ENCODE peak calls at places on chromosomes 12 and 14, in ten cellular contexts. U is heart left ventricle, M is PC-3, Y is HCT116, O is testis, F is stomach, H is ascending aorta, V is cardiac muscle cell, R is endothelial cell of umbilical vein, A is lower lobe of right lung. J is an unnamed sample.

GRCh38 chr14:22919601-22919921 is 612 bp upstream of the RBM23 start:
- DNase-seq in Y (no peak), M (no peak), H (no peak), A (no peak), U (no peak), V (no peak), F (no peak), O (no peak), R (no peak), J (no peak)

GRCh38 chr12:52977195-52977594 is 28.3 kb downstream of the KRT18 start:
- DNase-seq in H (no peak), M (no peak), R (no peak), O (no peak), V (no peak), F (no peak), Y (no peak), U (no peak), A (no peak), J (peak; percentile 45)

GRCh38 chr12:82174936-82175335 is 183.3 kb downstream of the CCDC59 start:
- DNase-seq in R (no peak), O (no peak), V (no peak), Y (no peak), H (no peak), A (no peak), F (no peak), M (no peak), U (no peak), J (no peak)

GRCh38 chr12:16530268-16530865 is 75.6 kb downstream of the LMO3 start:
- DNase-seq in F (no peak), Y (no peak), R (no peak), M (no peak), V (no peak), A (no peak), O (no peak), U (no peak), H (no peak), J (no peak)

GRCh38 chr14:104602315-104602932 is 2.1 kb downstream of the TMEM179 start:
- DNase-seq in U (no peak), A (no peak), Y (no peak), F (no peak), R (no peak), M (no peak), H (no peak), O (no peak), V (no peak), J (no peak)

GRCh38 chr12:117967043-117967442 is 1.7 kb downstream of the KSR2 start:
- DNase-seq in U (no peak), V (no peak), M (no peak), H (no peak), R (no peak), O (no peak), Y (no peak), F (no peak), A (no peak), J (no peak)

GRCh38 chr12:103969391-103969790 is 3.7 kb downstream of the TDG start:
- DNase-seq in A (no peak), R (no peak), V (no peak), O (no peak), U (no peak), H (no peak), Y (no peak), M (peak; percentile 58), F (no peak), J (no peak)

GRCh38 chr12:105083041-105083440 is 1.2 kb downstream of the ALDH1L2 start:
- DNase-seq in H (no peak), Y (no peak), F (no peak), A (no peak), U (no peak), O (no peak), R (no peak), M (no peak), V (no peak), J (no peak)

GRCh38 chr14:79840068-79840467 is 371.2 kb downstream of the DIO2 start:
- DNase-seq in F (no peak), V (no peak), U (no peak), O (no peak), A (no peak), R (no peak), Y (no peak), H (no peak), M (no peak), J (no peak)

GRCh38 chr12:45615268-45615667 is 114.2 kb upstream of the ARID2 start:
- DNase-seq in F (no peak), M (peak; percentile 95), Y (no peak), U (no peak), R (peak; percentile 80), V (no peak), A (no peak), H (no peak), O (no peak), J (no peak)

GRCh38 chr14:86543531-86543930 is 1013.6 kb downstream of the FLRT2 start:
- DNase-seq in M (no peak), H (no peak), V (peak; percentile 17), R (no peak), O (no peak), A (no peak), F (no peak), Y (no peak), U (no peak), J (no peak)

GRCh38 chr12:55722948-55723347 is 2.8 kb downstream of the RDH5 start:
- DNase-seq in V (no peak), M (no peak), Y (no peak), U (no peak), H (no peak), F (no peak), R (no peak), A (no peak), O (no peak), J (no peak)

GRCh38 chr14:89493406-89493805 is 76.4 kb upstream of the FOXN3 start:
- DNase-seq in A (no peak), U (no peak), H (no peak), V (no peak), M (no peak), O (no peak), R (no peak), F (no peak), Y (no peak), J (no peak)

GRCh38 chr12:48281811-48282210 is 68.9 kb downstream of the ZNF641 start:
- DNase-seq in F (no peak), R (no peak), A (no peak), H (no peak), Y (no peak), M (peak; percentile 77), U (no peak), O (no peak), V (no peak), J (no peak)
- H3K27me3 ChIP-seq in F (no peaks in the 10 kb centered on the region), R (peaks cover under 1% of the 10 kb centered on the region), A (no peaks in the 10 kb centered on the region), H (no peaks in the 10 kb centered on the region), Y (no peaks in the 10 kb centered on the region), M (no peaks in the 10 kb centered on the region), U (no peaks in the 10 kb centered on the region), O (no peaks in the 10 kb centered on the region), V (peaks cover 2% of the 10 kb centered on the region), J (no peaks in the 10 kb centered on the region)

GRCh38 chr14:34470319-34470718 is 8.3 kb upstream of the SPTSSA start:
- DNase-seq in R (no peak), A (no peak), M (no peak), Y (no peak), O (no peak), U (no peak), H (no peak), V (no peak), F (no peak), J (no peak)
- TF ChIP-seq CTCF in R (no peak), A (no peak), M (no peak), Y (no peak), O (no peak), U (no peak), H (no peak), V (no peak), F (no peak), J (no peak)

DNA sequence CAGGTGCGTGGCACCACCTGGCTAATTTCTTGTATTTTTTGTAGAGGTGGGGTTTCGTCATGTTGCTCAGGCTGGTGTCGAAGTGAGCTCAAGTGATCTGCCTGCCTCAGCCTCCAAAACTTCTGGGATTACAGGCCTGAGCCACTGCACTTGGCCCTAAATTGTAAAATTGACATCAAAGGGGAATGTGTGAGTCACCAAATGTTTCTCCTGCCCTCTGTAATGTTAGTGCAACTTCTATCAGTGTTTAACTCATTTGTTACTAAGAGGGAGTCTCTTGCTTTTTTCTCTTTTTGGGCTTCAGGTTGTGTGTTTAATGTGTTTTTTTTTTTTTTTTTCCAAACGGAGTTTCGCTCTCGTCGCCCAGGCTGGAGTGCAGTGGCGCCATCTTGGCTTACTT is 2.3 kb downstream of the TULP3 start:
- DNase-seq in Y (no peak), A (no peak), M (peak; percentile 71), O (no peak), V (no peak), U (no peak), F (no peak), H (peak; percentile 76), R (no peak), J (no peak)
- H3K4me3 ChIP-seq in Y (no peak overlapping the region), A (no peak overlapping the region), M (no peak overlapping the region), O (no peak overlapping the region), V (no peak overlapping the region), U (no peak overlapping the region), F (no peak overlapping the region), H (peak overlapping the region; percentile 93), R (no peak overlapping the region), J (no peak overlapping the region)

GRCh38 chr12:28316067-28316466 is 125.8 kb downstream of the CCDC91 start:
- DNase-seq in M (no peak), U (no peak), V (no peak), F (no peak), O (no peak), H (no peak), Y (no peak), R (no peak), A (no peak), J (no peak)

GRCh38 chr12:28318273-28318672 is 128.0 kb downstream of the CCDC91 start:
- DNase-seq in O (no peak), R (no peak), V (no peak), H (no peak), M (no peak), U (no peak), F (no peak), A (no peak), Y (no peak), J (no peak)

GRCh38 chr12:28308891-28309290 is 118.6 kb downstream of the CCDC91 start:
- DNase-seq in O (no peak), Y (no peak), V (no peak), R (no peak), U (no peak), H (no peak), M (no peak), A (no peak), F (no peak), J (no peak)

GRCh38 chr12:28313631-28314030 is 123.4 kb downstream of the CCDC91 start:
- DNase-seq in R (peak; percentile 78), V (no peak), Y (no peak), U (peak; percentile 21), M (peak; percentile 32), A (no peak), O (no peak), F (no peak), H (no peak), J (no peak)
- H3K27me3 ChIP-seq in R (no peaks in the 10 kb centered on the region), V (no peaks in the 10 kb centered on the region), Y (no peaks in the 10 kb centered on the region), U (no peaks in the 10 kb centered on the region), M (no peaks in the 10 kb centered on the region), A (no peaks in the 10 kb centered on the region), O (no peaks in the 10 kb centered on the region), F (no peaks in the 10 kb centered on the region), H (no peaks in the 10 kb centered on the region), J (no peaks in the 10 kb centered on the region)

GRCh38 chr12:100348657-100349454 is 8.0 kb upstream of the SLC17A8 start:
- DNase-seq in F (no peak), M (peak; percentile 66), V (no peak), R (peak; percentile 37), A (no peak), Y (peak; percentile 33), O (no peak), H (no peak), U (no peak), J (no peak)
- TF ChIP-seq CTCF in F (no peak), M (peak; percentile 73), V (peak; percentile 39), R (no peak), A (peak; percentile 24), Y (peak; percentile 57), O (no peak), H (no peak), U (peak; percentile 65), J (peak; percentile 28)